ENCODE peak calls at places on chromosomes 12 and 14, in four cellular contexts. L, T, V and I are unnamed samples.

GRCh38 chr14:78325911-78326310 is 155.7 kb downstream of the NRXN3 start:
- DNase-seq in T (no peak), V (no peak), L (no peak), I (no peak)

GRCh38 chr12:104816845-104817503 is 141.1 kb downstream of the SLC41A2 start:
- DNase-seq in V (no peak), L (no peak), T (no peak), I (no peak)

GRCh38 chr12:105341010-105341409 is 10.5 kb downstream of the C12orf75 start:
- DNase-seq in L (no peak), T (no peak), V (no peak), I (no peak)

GRCh38 chr12:23066095-23066494 is 441.1 kb downstream of the ETNK1 start:
- DNase-seq in T (no peak), L (no peak), V (no peak), I (no peak)

GRCh38 chr14:90758959-90759358 is 57.3 kb downstream of the TTC7B start:
- DNase-seq in T (peak; percentile 43), L (no peak), V (no peak), I (no peak)

GRCh38 chr12:116459921-116460666 is 99.1 kb upstream of the MAP1LC3B2 start:
- DNase-seq in V (no peak), L (no peak), T (no peak), I (no peak)

GRCh38 chr14:94689218-94689984 is 77.2 kb downstream of the SERPINA3 start:
- DNase-seq in L (peak; percentile 93), T (peak; percentile 92), V (peak; percentile 78), I (peak; percentile 82)

GRCh38 chr12:2617365-2617764 is 177.4 kb upstream of the FKBP4 start:
- DNase-seq in L (no peak), T (no peak), V (no peak), I (no peak)

GRCh38 chr12:51819851-51820720 is 28.4 kb downstream of the FIGNL2 start:
- DNase-seq in V (no peak), T (no peak), L (peak; percentile 54), I (no peak)

GRCh38 chr12:49537709-49538601 is 875 bp upstream of the KCNH3 start:
- DNase-seq in T (no peak), L (peak; percentile 74), V (peak; percentile 41), I (no peak)

GRCh38 chr12:117789195-117789912 is 179.4 kb downstream of the KSR2 start:
- DNase-seq in T (no peak), V (no peak), L (no peak), I (no peak)

GRCh38 chr14:100622234-100622633 is 35.0 kb upstream of the BEGAIN start:
- DNase-seq in V (no peak), L (peak; percentile 10), T (no peak), I (peak; percentile 10)

GRCh38 chr14:64507376-64508156 is 3.0 kb downstream of the ZBTB1 start:
- DNase-seq in T (no peak), V (no peak), L (no peak), I (no peak)

GRCh38 chr12:26011099-26011498 is 52.6 kb downstream of the RASSF8 start:
- DNase-seq in V (no peak), L (no peak), T (no peak), I (no peak)

GRCh38 chr12:100926669-100927248 is 132.2 kb downstream of the ANO4 start:
- DNase-seq in T (peak; percentile 63), V (no peak), L (no peak), I (peak; percentile 66)

GRCh38 chr14:71686677-71687076 is 245.6 kb upstream of the RGS6 start:
- DNase-seq in V (no peak), T (no peak), L (no peak), I (no peak)

GRCh38 chr12:105561981-105562726 is 231.7 kb downstream of the C12orf75 start:
- DNase-seq in L (no peak), T (no peak), V (no peak), I (no peak)

GRCh38 chr12:38445040-38445439 is 128.5 kb downstream of the ALG10B start:
- DNase-seq in T (no peak), V (no peak), L (no peak), I (no peak)

GRCh38 chr12:81468206-81468605 is 290.9 kb downstream of the PPFIA2 start:
- DNase-seq in L (no peak), T (no peak), V (no peak), I (no peak)
- TF ChIP-seq TEAD4 in L (no peak), T (no peak), V (no peak), I (no peak)

DNA sequence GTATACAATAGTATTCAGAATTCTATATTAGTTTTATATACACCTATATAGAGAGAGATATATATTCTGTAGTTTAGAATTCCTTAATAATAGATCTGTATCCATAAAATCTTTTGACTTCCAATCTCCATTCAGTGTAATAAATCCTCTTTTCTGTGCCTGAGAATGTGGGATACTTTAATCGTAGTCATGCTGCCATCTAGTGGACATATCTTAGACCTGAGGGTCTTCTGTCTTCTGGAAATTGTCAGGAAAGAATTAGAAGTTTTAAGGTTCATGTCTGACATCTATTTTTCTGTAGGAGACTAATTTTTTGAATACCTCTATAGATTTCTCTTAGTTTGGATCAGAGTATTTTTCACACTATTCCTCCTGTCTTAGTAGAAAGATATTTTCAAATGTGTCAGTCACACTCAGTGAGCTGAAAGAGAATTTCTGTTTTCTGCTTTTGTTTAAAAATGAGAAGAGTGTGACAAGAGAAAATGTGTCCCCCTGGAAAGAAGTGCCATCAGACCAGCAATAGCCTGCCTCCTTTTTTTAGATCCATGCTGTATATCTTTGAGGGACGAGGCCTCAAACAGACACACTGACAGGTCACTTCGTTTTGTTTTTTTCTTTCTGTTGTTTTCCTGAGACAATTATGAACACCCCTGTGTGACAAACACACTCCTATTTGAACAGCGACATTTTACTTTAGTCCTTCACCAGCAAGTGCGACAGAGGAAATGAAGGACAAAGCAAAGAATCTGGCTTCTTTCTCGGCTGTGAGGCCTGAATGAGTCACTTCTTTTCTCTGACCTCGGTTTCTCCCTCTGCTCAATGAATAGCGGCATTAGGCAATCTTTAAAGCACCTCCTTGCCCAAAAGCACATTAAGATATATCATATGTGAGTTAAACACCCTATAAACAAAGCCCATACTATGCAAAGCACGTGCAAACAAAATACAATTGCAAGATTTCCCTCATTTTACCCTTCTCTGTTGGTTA is 96.3 kb downstream of the GALC start:
- DNase-seq in V (peak; percentile 36), T (no peak), L (peak; percentile 35), I (no peak)
- TF ChIP-seq TEAD4 in V (no peak), T (no peak), L (no peak), I (no peak)

GRCh38 chr12:46472893-46473633 is 100.5 kb upstream of the SLC38A2 start:
- DNase-seq in L (peak; percentile 47), V (no peak), T (no peak), I (no peak)
- TF ChIP-seq TEAD4 in L (peak; percentile 40), V (no peak), T (no peak), I (no peak)

GRCh38 chr12:1531654-1532366 is 62.6 kb downstream of the FBXL14 start:
- DNase-seq in L (no peak), V (no peak), T (no peak), I (no peak)
- TF ChIP-seq TEAD4 in L (no peak), V (no peak), T (no peak), I (no peak)

GRCh38 chr14:103333754-103334643 is at the start of gene EIF5:
- DNase-seq in T (peak; percentile 98), V (peak; percentile 94), L (peak; percentile 99), I (peak; percentile 98)

GRCh38 chr14:103332143-103332919 is 1.7 kb upstream of the EIF5 start:
- DNase-seq in V (no peak), L (no peak), T (no peak), I (no peak)

GRCh38 chr14:103326078-103326477 is 8.0 kb upstream of the EIF5 start:
- DNase-seq in T (no peak), L (no peak), V (no peak), I (no peak)

GRCh38 chr14:103330536-103330935 is 3.5 kb upstream of the EIF5 start:
- DNase-seq in L (no peak), V (no peak), T (no peak), I (no peak)

DNA sequence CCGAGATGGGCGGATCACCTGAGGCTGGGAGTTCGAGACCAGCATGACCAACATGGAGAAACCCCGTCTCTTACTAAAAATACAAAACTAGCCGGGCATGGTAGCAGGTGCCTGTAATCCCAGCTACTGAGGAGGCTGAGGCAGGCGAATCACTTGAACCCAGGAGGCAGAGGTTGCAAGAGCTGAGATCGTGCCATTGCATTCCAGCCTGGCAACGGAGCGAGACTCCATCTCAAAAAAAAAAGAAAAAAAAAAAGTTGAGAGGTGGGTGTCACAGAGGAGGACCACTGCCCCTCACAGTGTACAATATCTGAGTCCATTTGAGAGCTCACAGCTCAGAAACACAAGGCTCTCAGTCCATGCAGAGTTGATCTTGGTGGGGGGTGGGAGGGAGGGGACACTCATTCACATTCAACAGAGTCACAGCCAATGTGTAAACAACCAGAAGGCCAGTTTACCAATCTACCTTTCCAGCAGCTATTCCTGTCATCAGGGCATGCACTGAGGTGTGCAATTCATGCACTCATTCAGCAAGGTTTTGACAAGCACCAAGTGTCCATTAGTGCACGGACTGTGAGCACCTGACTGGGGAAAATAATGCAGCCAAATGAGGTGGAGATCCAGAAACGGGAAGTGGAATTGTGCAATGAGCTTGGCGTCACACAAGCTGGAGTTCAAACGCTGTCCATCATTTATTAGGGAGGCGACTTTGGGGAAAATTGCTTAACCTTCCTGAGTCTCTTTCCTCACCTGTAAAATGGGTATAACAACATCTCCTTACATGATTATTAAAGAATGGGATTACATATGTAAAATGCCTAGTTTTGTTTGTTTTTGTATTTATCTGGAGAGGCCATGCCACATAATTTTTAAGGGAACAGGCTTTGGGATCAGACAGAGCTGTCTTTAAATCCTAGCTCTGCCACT is 4.4 kb upstream of the EIF5 start:
- DNase-seq in L (no peak), T (no peak), V (no peak), I (no peak)
- TF ChIP-seq TEAD4 in L (no peak), T (no peak), V (no peak), I (no peak)

DNA sequence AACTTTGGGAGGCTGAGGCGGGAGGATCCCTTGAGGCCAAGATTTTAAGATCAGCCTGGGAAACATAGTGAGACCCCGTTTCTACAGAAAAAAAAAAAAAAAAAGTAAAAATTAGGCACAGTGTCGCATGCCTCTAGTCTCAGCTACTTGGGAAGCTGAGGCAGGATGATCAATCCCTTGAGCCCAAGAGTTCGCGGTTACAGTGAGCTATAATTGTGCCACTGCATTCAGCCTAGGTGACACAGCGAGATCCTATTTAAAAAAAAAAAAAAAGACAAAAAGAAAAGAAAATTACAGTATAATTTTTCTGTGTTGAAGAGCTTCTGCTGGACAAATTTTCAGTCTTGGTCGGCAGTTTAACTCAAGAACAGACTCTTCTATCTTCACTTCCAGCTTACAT is 133.9 kb upstream of the FGD4 start:
- DNase-seq in V (no peak), L (no peak), T (no peak), I (no peak)
- TF ChIP-seq TEAD4 in V (no peak), L (no peak), T (no peak), I (no peak)